ENCODE peak calls at places on chromosomes 5 and 9, in eight cellular contexts. One of them, this sample, is unnamed.

GRCh38 chr5:148984333-148984732 is 78.5 kb downstream of the SH3TC2 start:
- DNase-seq in activated naive CD4-positive, alpha-beta T cell treated with anti-CD3 and anti-CD28 coated beads, Interleukin-2, amount 50 U/mL, for 16 hours: no peak
- DNase-seq in OCI-LY7: no peak
- DNase-seq in endothelial cell: no peak
- DNase-seq in brain microvascular endothelial cell: no peak
- DNase-seq in T follicular helper cell: no peak
- DNase-seq in esophagus muscularis mucosa: no peak
- DNase-seq in CD4-positive, alpha-beta T cell: no peak
- DNase-seq in this sample: no peak

GRCh38 chr9:107043886-107044285 is 180.9 kb downstream of the ZNF462 start:
- DNase-seq in activated naive CD4-positive, alpha-beta T cell treated with anti-CD3 and anti-CD28 coated beads, Interleukin-2, amount 50 U/mL, for 16 hours: no peak
- DNase-seq in OCI-LY7: no peak
- DNase-seq in endothelial cell: no peak
- DNase-seq in brain microvascular endothelial cell: no peak
- DNase-seq in T follicular helper cell: no peak
- DNase-seq in esophagus muscularis mucosa: no peak
- DNase-seq in CD4-positive, alpha-beta T cell: no peak
- DNase-seq in this sample: no peak

GRCh38 chr9:14313951-14314423 is at the start of gene NFIB:
- DNase-seq in activated naive CD4-positive, alpha-beta T cell treated with anti-CD3 and anti-CD28 coated beads, Interleukin-2, amount 50 U/mL, for 16 hours: no peak
- DNase-seq in OCI-LY7: peak
- DNase-seq in endothelial cell: peak
- DNase-seq in brain microvascular endothelial cell: peak
- DNase-seq in T follicular helper cell: no peak
- DNase-seq in esophagus muscularis mucosa: no peak
- DNase-seq in CD4-positive, alpha-beta T cell: no peak
- DNase-seq in this sample: no peak

GRCh38 chr5:134604908-134605307 is 27.7 kb downstream of the SAR1B start:
- DNase-seq in activated naive CD4-positive, alpha-beta T cell treated with anti-CD3 and anti-CD28 coated beads, Interleukin-2, amount 50 U/mL, for 16 hours: no peak
- DNase-seq in OCI-LY7: no peak
- DNase-seq in endothelial cell: no peak
- DNase-seq in brain microvascular endothelial cell: no peak
- DNase-seq in T follicular helper cell: no peak
- DNase-seq in esophagus muscularis mucosa: no peak
- DNase-seq in CD4-positive, alpha-beta T cell: no peak
- DNase-seq in this sample: no peak

GRCh38 chr5:131265318-131265803 is 1.5 kb downstream of the CDC42SE2 start:
- DNase-seq in activated naive CD4-positive, alpha-beta T cell treated with anti-CD3 and anti-CD28 coated beads, Interleukin-2, amount 50 U/mL, for 16 hours: no peak
- DNase-seq in OCI-LY7: peak
- DNase-seq in endothelial cell: no peak
- DNase-seq in brain microvascular endothelial cell: no peak
- DNase-seq in T follicular helper cell: no peak
- DNase-seq in esophagus muscularis mucosa: no peak
- DNase-seq in CD4-positive, alpha-beta T cell: no peak
- DNase-seq in this sample: no peak

GRCh38 chr5:116436674-116437350 is 137.8 kb downstream of the SEMA6A start:
- DNase-seq in activated naive CD4-positive, alpha-beta T cell treated with anti-CD3 and anti-CD28 coated beads, Interleukin-2, amount 50 U/mL, for 16 hours: no peak
- DNase-seq in OCI-LY7: no peak
- DNase-seq in endothelial cell: no peak
- DNase-seq in brain microvascular endothelial cell: no peak
- DNase-seq in T follicular helper cell: no peak
- DNase-seq in esophagus muscularis mucosa: no peak
- DNase-seq in CD4-positive, alpha-beta T cell: no peak
- DNase-seq in this sample: no peak

GRCh38 chr5:59390074-59390659 is 503.4 kb downstream of the PDE4D start:
- DNase-seq in activated naive CD4-positive, alpha-beta T cell treated with anti-CD3 and anti-CD28 coated beads, Interleukin-2, amount 50 U/mL, for 16 hours: no peak
- DNase-seq in OCI-LY7: peak
- DNase-seq in endothelial cell: peak
- DNase-seq in brain microvascular endothelial cell: no peak
- DNase-seq in T follicular helper cell: no peak
- DNase-seq in esophagus muscularis mucosa: no peak
- DNase-seq in CD4-positive, alpha-beta T cell: no peak
- DNase-seq in this sample: no peak

GRCh38 chr9:16868706-16869105 is 1.8 kb downstream of the BNC2 start:
- DNase-seq in activated naive CD4-positive, alpha-beta T cell treated with anti-CD3 and anti-CD28 coated beads, Interleukin-2, amount 50 U/mL, for 16 hours: no peak
- DNase-seq in OCI-LY7: no peak
- DNase-seq in endothelial cell: no peak
- DNase-seq in brain microvascular endothelial cell: no peak
- DNase-seq in T follicular helper cell: no peak
- DNase-seq in esophagus muscularis mucosa: no peak
- DNase-seq in CD4-positive, alpha-beta T cell: no peak
- DNase-seq in this sample: no peak

GRCh38 chr5:392431-392988 is 50.5 kb upstream of the EXOC3 start:
- DNase-seq in activated naive CD4-positive, alpha-beta T cell treated with anti-CD3 and anti-CD28 coated beads, Interleukin-2, amount 50 U/mL, for 16 hours: peak
- DNase-seq in OCI-LY7: peak
- DNase-seq in endothelial cell: no peak
- DNase-seq in brain microvascular endothelial cell: no peak
- DNase-seq in T follicular helper cell: peak
- DNase-seq in esophagus muscularis mucosa: no peak
- DNase-seq in CD4-positive, alpha-beta T cell: peak
- DNase-seq in this sample: no peak

GRCh38 chr5:133933670-133934295 is 34.6 kb downstream of the C5orf15 start:
- DNase-seq in activated naive CD4-positive, alpha-beta T cell treated with anti-CD3 and anti-CD28 coated beads, Interleukin-2, amount 50 U/mL, for 16 hours: no peak
- DNase-seq in OCI-LY7: peak
- DNase-seq in endothelial cell: no peak
- DNase-seq in brain microvascular endothelial cell: no peak
- DNase-seq in T follicular helper cell: no peak
- DNase-seq in esophagus muscularis mucosa: no peak
- DNase-seq in CD4-positive, alpha-beta T cell: no peak
- DNase-seq in this sample: no peak

GRCh38 chr5:9198399-9198798 is 347.5 kb downstream of the SEMA5A start:
- DNase-seq in activated naive CD4-positive, alpha-beta T cell treated with anti-CD3 and anti-CD28 coated beads, Interleukin-2, amount 50 U/mL, for 16 hours: no peak
- DNase-seq in OCI-LY7: no peak
- DNase-seq in endothelial cell: no peak
- DNase-seq in brain microvascular endothelial cell: peak
- DNase-seq in T follicular helper cell: no peak
- DNase-seq in esophagus muscularis mucosa: peak
- DNase-seq in CD4-positive, alpha-beta T cell: no peak
- DNase-seq in this sample: no peak

GRCh38 chr9:32431940-32432555 is 47.6 kb downstream of the ACO1 start:
- DNase-seq in activated naive CD4-positive, alpha-beta T cell treated with anti-CD3 and anti-CD28 coated beads, Interleukin-2, amount 50 U/mL, for 16 hours: peak
- DNase-seq in OCI-LY7: peak
- DNase-seq in endothelial cell: peak
- DNase-seq in brain microvascular endothelial cell: peak
- DNase-seq in T follicular helper cell: peak
- DNase-seq in esophagus muscularis mucosa: no peak
- DNase-seq in CD4-positive, alpha-beta T cell: peak
- DNase-seq in this sample: no peak

GRCh38 chr5:96388186-96388585 is 44.9 kb downstream of the PCSK1 start:
- DNase-seq in activated naive CD4-positive, alpha-beta T cell treated with anti-CD3 and anti-CD28 coated beads, Interleukin-2, amount 50 U/mL, for 16 hours: no peak
- DNase-seq in OCI-LY7: no peak
- DNase-seq in endothelial cell: no peak
- DNase-seq in brain microvascular endothelial cell: peak
- DNase-seq in T follicular helper cell: no peak
- DNase-seq in esophagus muscularis mucosa: no peak
- DNase-seq in CD4-positive, alpha-beta T cell: no peak
- DNase-seq in this sample: no peak

GRCh38 chr5:69364414-69364813 is 4.9 kb downstream of the AK6 start:
- DNase-seq in activated naive CD4-positive, alpha-beta T cell treated with anti-CD3 and anti-CD28 coated beads, Interleukin-2, amount 50 U/mL, for 16 hours: no peak
- DNase-seq in OCI-LY7: peak
- DNase-seq in endothelial cell: no peak
- DNase-seq in brain microvascular endothelial cell: peak
- DNase-seq in T follicular helper cell: no peak
- DNase-seq in esophagus muscularis mucosa: no peak
- DNase-seq in CD4-positive, alpha-beta T cell: no peak
- DNase-seq in this sample: no peak

GRCh38 chr9:124412228-124412575 is 3.0 kb downstream of the PSMB7 start:
- DNase-seq in activated naive CD4-positive, alpha-beta T cell treated with anti-CD3 and anti-CD28 coated beads, Interleukin-2, amount 50 U/mL, for 16 hours: no peak
- DNase-seq in OCI-LY7: no peak
- DNase-seq in endothelial cell: no peak
- DNase-seq in brain microvascular endothelial cell: no peak
- DNase-seq in T follicular helper cell: no peak
- DNase-seq in esophagus muscularis mucosa: no peak
- DNase-seq in CD4-positive, alpha-beta T cell: no peak
- DNase-seq in this sample: no peak